ENCODE peak calls at places on chromosomes 4 and X, in seven cellular contexts. X is HCT116, T is SK-N-SH, Z is T47D, O is K562, G is H1, E is GM12878. F is an unnamed sample.
A peak's percentile ranks its signal among the peaks of the same experiment; 100 is the strongest.

GRCh38 chr4:92111493-92111892 is 192.3 kb upstream of the GRID2 start:
- DNase-seq in X (no peak), T (no peak), Z (no peak), O (no peak), G (no peak), E (no peak), F (no peak)

GRCh38 chr4:58247792-58248191 is 1137.6 kb upstream of the IGFBP7 start:
- DNase-seq in X (no peak), T (no peak), Z (no peak), O (no peak), G (no peak), E (no peak), F (no peak)

GRCh38 chrX:41481264-41482109 is 34.3 kb downstream of the NYX start:
- DNase-seq in X (peak; percentile 15), T (peak; percentile 55), Z (no peak), O (peak; percentile 66), G (no peak), E (no peak), F (peak; percentile 29)

GRCh38 chrX:37800762-37801161 is 20.9 kb downstream of the CYBB start:
- DNase-seq in X (no peak), T (no peak), Z (no peak), O (no peak), G (no peak), E (no peak), F (no peak)

GRCh38 chr4:41339812-41340809 is 83.4 kb downstream of the UCHL1 start:
- DNase-seq in X (no peak), T (peak; percentile 70), Z (no peak), O (no peak), G (no peak), E (no peak), F (no peak)

GRCh38 chr4:41763741-41764140 is 15.2 kb upstream of the PHOX2B start:
- DNase-seq in X (no peak), T (no peak), Z (no peak), O (no peak), G (no peak), E (no peak), F (no peak)

GRCh38 chr4:174669278-174669677 is 147.0 kb upstream of the HPGD start:
- DNase-seq in X (no peak), T (no peak), Z (no peak), O (no peak), G (no peak), E (no peak), F (no peak)

GRCh38 chr4:28744066-28744465 is 1883.4 kb downstream of the STIM2 start:
- DNase-seq in X (no peak), T (no peak), Z (no peak), O (no peak), G (no peak), E (no peak), F (no peak)

GRCh38 chr4:183478926-183479325 is 25.9 kb upstream of the ING2 start:
- DNase-seq in X (no peak), T (no peak), Z (no peak), O (no peak), G (no peak), E (no peak), F (no peak)

GRCh38 chrX:38282044-38282443 is 45.3 kb downstream of the RPGR start:
- DNase-seq in X (no peak), T (no peak), Z (no peak), O (no peak), G (no peak), E (no peak), F (no peak)

GRCh38 chrX:110201799-110202198 is 116.1 kb downstream of the AMMECR1 start:
- DNase-seq in X (no peak), T (no peak), Z (no peak), O (no peak), G (no peak), E (no peak), F (no peak)

GRCh38 chrX:97898798-97899197 is 1015.1 kb downstream of the RPA4 start:
- DNase-seq in X (no peak), T (no peak), Z (no peak), O (no peak), G (no peak), E (no peak), F (no peak)

GRCh38 chrX:47191331-47191730 is 2.3 kb upstream of the UBA1 start:
- DNase-seq in X (peak; percentile 13), T (no peak), Z (no peak), O (no peak), G (peak; percentile 49), E (no peak), F (no peak)

GRCh38 chr4:89204624-89205023 is 93.3 kb downstream of the TIGD2 start:
- DNase-seq in X (no peak), T (no peak), Z (no peak), O (no peak), G (no peak), E (no peak), F (no peak)
- TF ChIP-seq JUND in X (no peak), T (no peak), Z (no peak), O (no peak), G (no peak), E (no peak), F (no peak)

GRCh38 chr4:71235321-71236206 is 103.3 kb upstream of the SLC4A4 start:
- DNase-seq in X (no peak), T (no peak), Z (no peak), O (no peak), G (no peak), E (no peak), F (no peak)
- TF ChIP-seq JUND in X (no peak), T (no peak), Z (no peak), O (no peak), G (no peak), E (no peak), F (no peak)

DNA sequence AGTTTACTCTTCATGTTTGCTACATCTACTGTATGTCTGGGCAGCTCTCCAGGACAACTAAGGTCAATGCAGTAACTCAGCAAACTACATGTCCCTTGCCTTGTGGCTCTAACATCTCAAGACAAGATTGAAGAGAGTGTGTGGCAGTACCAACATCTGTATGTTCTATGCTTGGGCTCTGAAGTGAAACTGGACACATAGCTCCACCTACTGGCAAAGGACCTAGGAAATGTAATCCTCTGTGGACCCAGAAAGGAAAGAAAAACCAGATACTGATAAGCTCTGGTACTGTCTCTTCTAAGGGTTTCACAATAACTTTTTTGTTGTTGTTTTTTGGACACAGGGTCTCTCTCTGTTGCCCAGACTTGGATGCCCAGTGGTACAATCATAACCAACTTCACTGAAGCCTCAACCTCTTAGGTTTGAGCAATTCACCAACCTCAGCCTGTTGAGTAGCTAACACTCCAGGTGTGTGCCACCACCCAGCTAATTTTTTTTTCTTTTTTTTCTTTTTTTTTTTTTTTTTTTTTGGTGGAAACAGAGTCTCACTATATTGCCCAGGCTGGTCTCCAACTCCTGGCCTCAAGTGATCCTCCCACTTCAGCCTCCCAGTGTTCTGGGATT is 64.1 kb downstream of the QDPR start:
- DNase-seq in X (peak; percentile 74), T (peak; percentile 69), Z (peak; percentile 31), O (peak; percentile 31), G (peak; percentile 59), E (peak; percentile 37), F (peak; percentile 67)
- TF ChIP-seq JUND in X (no peak), T (no peak), Z (no peak), O (no peak), G (no peak), E (no peak), F (no peak)

GRCh38 chr4:43682551-43682950 is 766.1 kb downstream of the KCTD8 start:
- DNase-seq in X (no peak), T (no peak), Z (no peak), O (no peak), G (no peak), E (no peak), F (no peak)
- TF ChIP-seq JUND in X (no peak), T (no peak), Z (no peak), O (no peak), G (no peak), E (no peak), F (no peak)

GRCh38 chr4:177737387-177737965 is 295.2 kb upstream of the AGA start:
- DNase-seq in X (no peak), T (no peak), Z (no peak), O (no peak), G (no peak), E (no peak), F (no peak)

GRCh38 chr4:177740563-177740962 is 298.3 kb upstream of the AGA start:
- DNase-seq in X (no peak), T (no peak), Z (no peak), O (no peak), G (no peak), E (no peak), F (no peak)
- TF ChIP-seq JUND in X (no peak), T (peak; percentile 31), Z (no peak), O (no peak), G (no peak), E (no peak), F (no peak)

DNA sequence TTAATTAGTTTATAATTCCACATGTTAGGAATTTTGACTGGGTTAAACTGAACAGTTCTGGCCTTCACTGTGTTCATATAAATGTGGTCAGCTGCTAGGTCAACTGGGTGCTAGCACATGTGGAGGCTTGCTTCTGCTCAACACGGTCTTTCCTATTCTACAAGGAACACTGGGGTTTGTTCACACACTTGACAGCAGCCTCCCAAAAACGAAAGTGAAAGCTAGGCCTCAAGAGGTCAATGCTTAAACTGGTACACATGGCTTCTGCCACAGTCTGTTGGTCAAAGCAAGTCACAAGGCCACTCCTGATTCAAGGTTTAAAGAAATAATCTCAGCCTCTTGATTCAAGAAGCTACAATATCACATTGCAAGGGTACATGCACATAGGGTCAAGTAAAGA is 126.5 kb downstream of the QDPR start:
- DNase-seq in X (no peak), T (no peak), Z (no peak), O (no peak), G (no peak), E (peak; percentile 24), F (no peak)
- TF ChIP-seq JUND in X (no peak), T (no peak), Z (no peak), O (no peak), G (no peak), E (no peak), F (no peak)

GRCh38 chr4:88136249-88136648 is 22.2 kb downstream of the ABCG2 start:
- DNase-seq in X (no peak), T (no peak), Z (no peak), O (no peak), G (no peak), E (no peak), F (no peak)
- TF ChIP-seq JUND in X (no peak), T (no peak), Z (no peak), O (no peak), G (no peak), E (no peak), F (no peak)

DNA sequence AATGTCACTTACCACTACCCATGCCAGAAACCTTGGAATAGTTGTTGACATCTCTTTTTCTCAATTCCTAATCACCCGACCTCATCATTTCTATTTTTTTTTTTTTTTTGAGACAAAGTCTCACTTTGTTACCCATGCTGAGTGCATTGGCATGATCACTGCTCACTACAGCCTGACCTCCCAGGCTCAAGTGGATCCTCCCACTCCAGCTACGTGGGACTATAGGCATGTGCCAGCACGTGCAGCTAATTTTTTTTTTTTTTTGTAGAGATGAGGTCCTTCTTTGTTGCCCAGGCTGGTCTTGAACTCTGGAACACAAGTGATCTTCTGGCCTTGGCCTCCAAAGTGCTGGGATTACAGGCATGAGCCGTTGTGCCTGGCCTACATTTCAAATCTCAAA is 12.0 kb downstream of the KDM6A start:
- DNase-seq in X (no peak), T (no peak), Z (no peak), O (no peak), G (no peak), E (no peak), F (no peak)
- TF ChIP-seq JUND in X (no peak), T (no peak), Z (no peak), O (no peak), G (no peak), E (no peak), F (no peak)

GRCh38 chr4:151035321-151035720 is 20.2 kb upstream of the LRBA start:
- DNase-seq in X (no peak), T (no peak), Z (peak; percentile 49), O (no peak), G (no peak), E (no peak), F (peak; percentile 41)
- TF ChIP-seq JUND in X (no peak), T (no peak), Z (no peak), O (no peak), G (no peak), E (no peak), F (no peak)